ENCODE peak calls at places on chromosomes 6 and 20, in six cellular contexts. K is GDM1; T is stimulated activated CD8-positive, alpha-beta memory T cell treated with anti-CD3 and anti-CD28 coated beads, Interleukin-4, amount 100 ng/mL, for 48 hours; Z is B cell; N is stimulated activated CD4-positive, alpha-beta T cell treated with anti-CD3 and anti-CD28 coated beads, Interleukin-12 subunit alpha, Interleukin-12 subunit beta, amount 100 ng/mL, for 4 hours; S is stromal cell of bone marrow. R is an unnamed sample.

GRCh38 chr6:150172929-150173328 is 30.1 kb downstream of the PPP1R14C start:
- DNase-seq in K (no peak), T (no peak), Z (no peak), N (no peak), S (no peak), R (no peak)

GRCh38 chr6:157116420-157116819 is 206.9 kb downstream of the TMEM242 start:
- DNase-seq in K (no peak), T (no peak), Z (no peak), N (no peak), S (no peak), R (no peak)

GRCh38 chr6:106533079-106533478 is 96.2 kb downstream of the RTN4IP1 start:
- DNase-seq in K (no peak), T (no peak), Z (no peak), N (no peak), S (no peak), R (no peak)

GRCh38 chr20:54416770-54417169 is 58.6 kb upstream of the DOK5 start:
- DNase-seq in K (no peak), T (no peak), Z (no peak), N (no peak), S (no peak), R (no peak)

GRCh38 chr6:71810880-71811279 is 75.5 kb upstream of the RIMS1 start:
- DNase-seq in K (no peak), T (no peak), Z (no peak), N (no peak), S (no peak), R (no peak)

GRCh38 chr6:155528982-155529453 is 73.4 kb upstream of the NOX3 start:
- DNase-seq in K (no peak), T (no peak), Z (no peak), N (no peak), S (peak), R (no peak)

GRCh38 chr6:95248501-95248900 is 328.8 kb upstream of the MANEA start:
- DNase-seq in K (no peak), T (no peak), Z (no peak), N (no peak), S (no peak), R (no peak)

GRCh38 chr6:5541751-5542432 is 280.6 kb downstream of the FARS2 start:
- DNase-seq in K (no peak), T (no peak), Z (no peak), N (no peak), S (no peak), R (no peak)

GRCh38 chr6:166307082-166307980 is 861 bp downstream of the PRR18 start:
- DNase-seq in K (no peak), T (peak), Z (no peak), N (peak), S (no peak), R (no peak)

GRCh38 chr20:34074101-34074760 is 37.8 kb downstream of the EIF2S2 start:
- DNase-seq in K (no peak), T (peak), Z (no peak), N (peak), S (no peak), R (no peak)

GRCh38 chr20:41443667-41444066 is 77.0 kb upstream of the EMILIN3 start:
- DNase-seq in K (no peak), T (no peak), Z (no peak), N (no peak), S (no peak), R (no peak)

GRCh38 chr20:19864130-19864529 is 106.1 kb downstream of the RIN2 start:
- DNase-seq in K (no peak), T (no peak), Z (no peak), N (no peak), S (no peak), R (no peak)